ENCODE peak calls at places on chromosomes 3 and 15, in five cellular contexts. U is foreskin fibroblast; T is fibroblast of pulmonary artery; K is posterior cingulate gyrus; J is stimulated activated effector memory CD8-positive, alpha-beta T cell treated with anti-CD3 and anti-CD28 coated beads, Interleukin-12 subunit alpha, Interleukin-12 subunit beta, amount 100 ng/mL, for 72 hours. L is an unnamed sample.

GRCh38 chr3:129673897-129674797 is 67.7 kb upstream of the PLXND1 start:
- DNase-seq in T (no peak), U (no peak), K (no peak), J (no peak), L (no peak)

GRCh38 chr3:52391096-52391495 is 53.8 kb downstream of the SEMA3G start:
- DNase-seq in J (no peak), U (no peak), K (peak), T (no peak), L (no peak)

GRCh38 chr3:130539005-130539404 is 22.0 kb downstream of the COL6A6 start:
- DNase-seq in T (peak), J (peak), U (peak), K (no peak), L (no peak)

GRCh38 chr15:69762373-69763148 is 309.9 kb downstream of the RPLP1 start:
- DNase-seq in T (peak), K (no peak), J (peak), U (no peak), L (no peak)

GRCh38 chr3:9352917-9353823 is 9.7 kb upstream of the THUMPD3 start:
- DNase-seq in T (peak), J (peak), K (peak), U (peak), L (peak)

GRCh38 chr3:183486472-183486871 is 58.1 kb upstream of the MCF2L2 start:
- DNase-seq in T (no peak), K (no peak), J (peak), U (no peak), L (no peak)

GRCh38 chr3:50275996-50276761 is 2.7 kb upstream of the LSMEM2 start:
- DNase-seq in U (no peak), J (no peak), T (no peak), K (no peak), L (no peak)

GRCh38 chr15:51223771-51224229 is 114.6 kb downstream of the CYP19A1 start:
- DNase-seq in T (peak), U (peak), J (no peak), K (no peak), L (no peak)

GRCh38 chr3:47057212-47057671 is 77.8 kb downstream of the NBEAL2 start:
- DNase-seq in U (peak), K (no peak), J (peak), T (no peak), L (peak)

GRCh38 chr3:71258116-71258515 is 325.4 kb downstream of the FOXP1 start:
- DNase-seq in U (peak), K (no peak), T (peak), J (no peak), L (no peak)

GRCh38 chr3:74287557-74287956 is 326.9 kb downstream of the CNTN3 start:
- DNase-seq in T (no peak), J (no peak), U (peak), K (no peak), L (no peak)

GRCh38 chr15:81315452-81316203 is 8.3 kb downstream of the STARD5 start:
- DNase-seq in K (peak), U (no peak), J (peak), T (no peak), L (no peak)

GRCh38 chr15:40582726-40583246 is 11.3 kb upstream of the KNL1 start:
- DNase-seq in T (no peak), J (no peak), U (peak), K (no peak), L (no peak)

GRCh38 chr3:77296527-77296926 is 256.6 kb downstream of the ROBO2 start:
- DNase-seq in J (no peak), U (peak), K (no peak), T (no peak), L (no peak)

GRCh38 chr15:66578286-66578875 is 12.6 kb upstream of the LCTL start:
- DNase-seq in J (no peak), U (peak), K (peak), T (peak), L (no peak)

GRCh38 chr15:99143230-99143629 is 38.4 kb downstream of the SYNM start:
- DNase-seq in U (no peak), J (no peak), K (no peak), T (no peak), L (no peak)

GRCh38 chr15:92900712-92901052 is 558 bp downstream of the CHD2 start:
- DNase-seq in T (no peak), J (no peak), K (no peak), U (no peak), L (no peak)

GRCh38 chr15:71195242-71195641 is 80.0 kb downstream of the THSD4 start:
- DNase-seq in J (no peak), U (no peak), K (no peak), T (peak), L (no peak)

GRCh38 chr3:102235679-102236078 is 199.1 kb upstream of the ZPLD1 start:
- DNase-seq in T (peak), U (no peak), K (no peak), J (peak), L (no peak)

GRCh38 chr3:72887723-72888545 is at the start of gene GXYLT2:
- DNase-seq in J (peak), T (peak), U (peak), K (peak), L (no peak)

GRCh38 chr3:155326901-155327300 is 33.4 kb upstream of the STRIT1 start:
- DNase-seq in U (peak), K (no peak), J (no peak), T (no peak), L (no peak)

GRCh38 chr3:95048564-95048963 is 985.7 kb downstream of the NSUN3 start:
- DNase-seq in K (no peak), U (no peak), J (no peak), T (no peak), L (no peak)

GRCh38 chr15:88426304-88426703 is 40.9 kb downstream of the MRPL46 start:
- DNase-seq in T (no peak), U (no peak), J (no peak), K (no peak), L (no peak)

GRCh38 chr3:179608931-179609720 is 4.5 kb downstream of the NDUFB5 start:
- DNase-seq in J (peak), K (no peak), U (no peak), T (no peak), L (no peak)

GRCh38 chr3:43465109-43465508 is 156.7 kb downstream of the ANO10 start:
- DNase-seq in K (no peak), J (no peak), U (no peak), T (no peak), L (no peak)

GRCh38 chr3:193686665-193687506 is 93.9 kb downstream of the OPA1 start:
- DNase-seq in J (no peak), T (no peak), U (no peak), K (no peak), L (no peak)

GRCh38 chr3:190266915-190267290 is 55.3 kb downstream of the CLDN1 start:
- DNase-seq in J (no peak), K (no peak), U (no peak), T (peak), L (no peak)

GRCh38 chr15:62413786-62414185 is 248.7 kb upstream of the C2CD4B start:
- DNase-seq in T (no peak), K (no peak), U (peak), J (no peak), L (no peak)

GRCh38 chr3:177127008-177127407 is 70.3 kb downstream of the TBL1XR1 start:
- DNase-seq in T (no peak), J (no peak), K (no peak), U (no peak), L (no peak)

GRCh38 chr15:85592148-85592547 is 202.6 kb downstream of the KLHL25 start:
- DNase-seq in J (no peak), U (peak), K (no peak), T (peak), L (no peak)

GRCh38 chr15:68410466-68411200 is 21.3 kb downstream of the ITGA11 start:
- DNase-seq in U (no peak), K (no peak), T (no peak), J (peak), L (no peak)

GRCh38 chr15:80615783-80616391 is 79.2 kb upstream of the ABHD17C start:
- DNase-seq in U (peak), K (no peak), J (no peak), T (peak), L (no peak)